ENCODE peak calls at places on chromosome 19, in eight cellular contexts. C, I, D, A, F, K, W and H are unnamed samples.
A peak's percentile ranks its signal among the peaks of the same experiment; 100 is the strongest.

GRCh38 chr19:33883869-33884519 is 87.3 kb downstream of the KCTD15 start:
- DNase-seq in K (no peak), D (no peak), F (no peak), I (no peak), A (no peak), C (no peak), W (peak; percentile 32), H (no peak)

GRCh38 chr19:45716314-45717130 is 14.2 kb downstream of the FBXO46 start:
- DNase-seq in W (peak; percentile 46), F (no peak), I (no peak), K (no peak), C (no peak), A (peak; percentile 8), D (no peak), H (no peak)

GRCh38 chr19:29278716-29279115 is 65.8 kb upstream of the UQCRFS1 start:
- DNase-seq in A (no peak), D (no peak), F (no peak), C (no peak), W (no peak), I (no peak), K (no peak), H (no peak)

GRCh38 chr19:52942371-52943133 is 19.3 kb upstream of the ZNF888 start:
- DNase-seq in W (peak; percentile 75), F (peak; percentile 78), D (peak; percentile 97), I (peak; percentile 96), A (peak; percentile 92), K (peak; percentile 79), C (peak; percentile 43), H (peak; percentile 100)

GRCh38 chr19:52922841-52923781 is at the start of gene ZNF888:
- DNase-seq in D (peak; percentile 89), W (peak; percentile 85), I (peak; percentile 88), F (peak; percentile 82), A (peak; percentile 75), C (no peak), K (peak; percentile 74), H (peak; percentile 84)

GRCh38 chr19:53254451-53255341 is at the start of gene ZNF677:
- DNase-seq in C (peak; percentile 41), F (peak; percentile 63), I (peak; percentile 79), A (peak; percentile 71), K (peak; percentile 65), D (peak; percentile 87), W (peak; percentile 92), H (peak; percentile 85)

GRCh38 chr19:6048808-6049405 is 61.4 kb downstream of the RFX2 start:
- DNase-seq in D (peak; percentile 86), F (no peak), W (peak; percentile 79), C (no peak), A (peak; percentile 72), I (peak; percentile 82), K (peak; percentile 57), H (peak; percentile 65)

GRCh38 chr19:33864311-33864850 is 67.7 kb downstream of the KCTD15 start:
- DNase-seq in A (no peak), K (no peak), I (no peak), W (no peak), F (no peak), D (no peak), C (no peak), H (no peak)

GRCh38 chr19:13741893-13742292 is 22.4 kb upstream of the MRI1 start:
- DNase-seq in C (no peak), K (no peak), W (no peak), I (no peak), F (no peak), D (no peak), A (no peak), H (no peak)

GRCh38 chr19:34448191-34448590 is 20.0 kb downstream of the UBA2 start:
- DNase-seq in I (no peak), K (no peak), C (no peak), F (no peak), A (no peak), W (no peak), D (no peak), H (no peak)

GRCh38 chr19:12194827-12195500 is 32.1 kb downstream of the ZNF136 start:
- DNase-seq in K (no peak), A (peak; percentile 53), I (peak; percentile 12), D (peak; percentile 73), W (peak; percentile 79), F (no peak), C (peak; percentile 8), H (peak; percentile 95)

GRCh38 chr19:53537523-53538377 is at the start of gene ZNF331:
- DNase-seq in I (peak; percentile 75), K (peak; percentile 70), D (peak; percentile 91), C (no peak), A (peak; percentile 77), F (peak; percentile 75), W (peak; percentile 64), H (peak; percentile 87)

GRCh38 chr19:57583104-57583520 is 833 bp upstream of the ZIK1 start:
- DNase-seq in K (no peak), W (no peak), C (no peak), D (no peak), F (no peak), A (no peak), I (no peak), H (no peak)

GRCh38 chr19:57583521-57584416 is at the start of gene ZIK1:
- DNase-seq in I (peak; percentile 84), K (peak; percentile 79), A (peak; percentile 76), C (peak; percentile 71), W (peak; percentile 93), F (peak; percentile 83), D (peak; percentile 91), H (peak; percentile 79)

DNA sequence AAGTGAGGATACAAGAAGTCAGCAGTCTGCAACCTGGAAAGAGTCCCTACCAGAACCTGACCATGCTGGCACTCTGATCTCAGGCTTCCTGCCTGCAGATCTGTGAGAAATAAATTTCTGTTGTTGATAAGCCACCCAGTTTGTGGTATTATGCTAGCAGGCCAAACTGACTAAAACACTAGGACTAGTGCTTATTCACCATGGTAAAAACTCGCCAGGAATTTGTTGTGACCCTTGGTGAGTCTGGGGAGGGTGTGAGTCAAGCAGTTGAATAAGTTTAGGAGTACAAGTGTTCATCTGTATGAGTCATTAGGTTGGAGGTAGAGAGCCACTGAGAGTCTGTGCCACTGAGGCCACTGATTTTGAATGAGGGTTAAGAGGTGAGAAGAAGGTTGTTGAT is 3.6 kb downstream of the ZIK1 start:
- DNase-seq in K (peak; percentile 93), C (peak; percentile 15), D (no peak), A (no peak), I (no peak), F (no peak), W (peak; percentile 45), H (no peak)
- TF ChIP-seq CTCF in K (no peak), C (no peak), D (no peak), A (no peak), I (no peak), F (no peak), W (no peak), H (no peak)

GRCh38 chr19:18496167-18496979 is 25.5 kb downstream of the ELL start:
- DNase-seq in W (peak; percentile 79), K (peak; percentile 77), F (peak; percentile 74), D (peak; percentile 67), A (peak; percentile 37), C (no peak), I (no peak), H (peak; percentile 70)
- TF ChIP-seq CTCF in W (peak; percentile 11), K (peak; percentile 29), F (no peak), D (no peak), A (no peak), C (no peak), I (no peak), H (no peak)

GRCh38 chr19:48806818-48807589 is 3.8 kb downstream of the BCAT2 start:
- DNase-seq in D (no peak), I (peak; percentile 59), C (no peak), K (peak; percentile 40), F (no peak), A (no peak), W (peak; percentile 70), H (no peak)

GRCh38 chr19:48810151-48810550 is 678 bp downstream of the BCAT2 start:
- DNase-seq in I (no peak), A (no peak), W (no peak), K (no peak), F (no peak), C (no peak), D (no peak), H (no peak)

GRCh38 chr19:48805452-48805851 is 5.4 kb downstream of the BCAT2 start:
- DNase-seq in C (no peak), D (no peak), F (no peak), K (no peak), A (no peak), I (no peak), W (no peak), H (no peak)

GRCh38 chr19:48806518-48806817 is 4.4 kb downstream of the BCAT2 start:
- DNase-seq in F (no peak), A (no peak), I (peak; percentile 66), K (no peak), W (no peak), C (no peak), D (peak; percentile 53), H (no peak)

DNA sequence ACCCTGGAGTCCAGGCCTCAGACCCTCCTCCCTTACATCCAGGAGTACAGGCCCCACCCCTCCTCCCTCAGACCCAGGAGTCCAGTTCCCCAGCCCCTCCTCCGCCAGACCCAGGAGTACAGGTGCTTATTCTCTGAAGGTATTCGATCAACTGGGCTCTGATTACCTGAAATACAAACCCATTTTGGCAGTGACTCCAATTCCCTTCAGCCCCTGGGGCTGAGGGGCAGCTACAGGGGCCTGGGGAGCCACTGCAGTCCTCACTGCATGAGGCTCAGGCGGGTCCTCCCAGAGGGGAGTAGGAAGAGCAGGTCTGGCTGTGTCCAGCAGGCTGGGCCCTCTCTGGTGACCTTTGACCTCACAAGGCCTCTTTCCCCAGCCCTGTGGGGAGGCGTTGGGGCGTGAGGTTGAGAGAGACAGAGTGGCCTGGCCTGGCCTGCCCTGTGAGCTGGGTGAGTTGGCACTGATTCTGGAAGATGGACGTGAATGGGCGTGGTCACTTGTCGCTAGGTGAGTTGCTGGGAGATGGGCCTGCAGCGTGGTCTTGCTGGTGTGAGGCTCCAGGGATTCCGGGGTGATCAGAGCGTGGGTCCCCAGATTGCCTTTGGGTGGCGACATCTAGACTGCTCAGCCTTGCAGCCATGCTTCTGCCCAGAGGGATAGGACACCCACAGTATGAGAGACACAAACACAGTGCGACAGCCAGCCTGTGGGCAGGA is 3.1 kb downstream of the BCAT2 start:
- DNase-seq in K (no peak), D (no peak), F (no peak), C (no peak), A (no peak), I (peak; percentile 33), W (no peak), H (no peak)
- TF ChIP-seq CTCF in K (peak; percentile 6), D (no peak), F (no peak), C (no peak), A (no peak), I (no peak), W (no peak), H (no peak)

DNA sequence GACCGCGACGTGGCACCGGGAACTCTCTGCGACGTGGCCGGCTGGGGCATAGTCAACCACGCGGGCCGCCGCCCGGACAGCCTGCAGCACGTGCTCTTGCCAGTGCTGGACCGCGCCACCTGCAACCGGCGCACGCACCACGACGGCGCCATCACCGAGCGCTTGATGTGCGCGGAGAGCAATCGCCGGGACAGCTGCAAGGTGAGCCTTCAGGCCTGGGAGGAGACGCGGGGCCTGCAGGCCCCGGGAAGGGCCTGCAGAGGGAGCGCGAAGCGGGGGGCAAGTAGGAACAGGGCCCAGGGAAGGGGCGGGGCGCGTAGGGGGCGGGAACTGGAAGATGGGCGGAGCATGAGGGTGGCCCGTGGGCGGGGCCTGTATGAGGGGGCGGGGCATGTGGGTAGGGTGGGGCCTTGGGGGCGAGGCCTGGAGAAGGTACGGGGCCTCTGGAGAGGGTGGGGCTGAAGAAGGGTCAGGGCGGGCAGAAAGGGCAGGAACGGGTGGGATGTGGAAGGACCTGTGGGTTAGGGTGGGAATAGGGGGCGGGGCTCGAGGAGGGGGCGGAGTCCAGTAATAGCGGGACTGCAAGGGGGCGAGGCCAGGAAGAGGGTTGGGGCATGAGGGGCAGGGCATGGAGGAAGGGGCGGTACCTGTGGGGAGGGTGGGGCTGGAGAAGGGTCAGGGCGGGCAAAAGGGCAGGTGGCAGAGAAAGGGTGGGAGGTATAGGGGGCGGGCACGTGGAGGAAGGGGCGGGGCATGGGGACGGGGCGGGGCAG is 2.5 kb downstream of the CFD start:
- DNase-seq in I (peak; percentile 84), A (peak; percentile 40), K (no peak), C (no peak), W (peak; percentile 31), F (peak; percentile 72), D (peak; percentile 80), H (peak; percentile 53)
- TF ChIP-seq CTCF in I (no peak), A (no peak), K (peak; percentile 27), C (no peak), W (no peak), F (no peak), D (no peak), H (no peak)